ENCODE peak calls at places on chromosomes 3 and 15, in six cellular contexts. One of them, this sample, is unnamed.

GRCh38 chr15:60757273-60757672 is 278.3 kb upstream of the ICE2 start:
- DNase-seq in pancreas: no peak
- DNase-seq in lung: no peak
- DNase-seq in A549: no peak
- DNase-seq in ovary: no peak
- DNase-seq in left lung: no peak
- DNase-seq in this sample: no peak

GRCh38 chr3:18351823-18352744 is 73.1 kb downstream of the SATB1 start:
- DNase-seq in left lung: peak; percentile 61
- DNase-seq in pancreas: peak; percentile 57
- DNase-seq in lung: no peak
- DNase-seq in ovary: no peak
- DNase-seq in A549: no peak
- DNase-seq in this sample: peak; percentile 65

GRCh38 chr3:25120666-25121065 is 307.4 kb upstream of the RARB start:
- DNase-seq in A549: peak; percentile 1
- DNase-seq in left lung: no peak
- DNase-seq in lung: no peak
- DNase-seq in ovary: no peak
- DNase-seq in pancreas: no peak
- DNase-seq in this sample: no peak

GRCh38 chr15:50210462-50211264 is 28.7 kb downstream of the SLC27A2 start:
- DNase-seq in ovary: no peak
- DNase-seq in pancreas: no peak
- DNase-seq in left lung: no peak
- DNase-seq in A549: peak; percentile 56
- DNase-seq in lung: no peak
- DNase-seq in this sample: no peak

GRCh38 chr3:8888296-8888915 is 74.9 kb downstream of the RAD18 start:
- DNase-seq in A549: no peak
- DNase-seq in pancreas: no peak
- DNase-seq in left lung: no peak
- DNase-seq in ovary: no peak
- DNase-seq in lung: no peak
- DNase-seq in this sample: no peak

GRCh38 chr3:62982795-62983455 is 107.7 kb upstream of the CADPS start:
- DNase-seq in A549: no peak
- DNase-seq in lung: no peak
- DNase-seq in left lung: no peak
- DNase-seq in ovary: no peak
- DNase-seq in pancreas: no peak
- DNase-seq in this sample: no peak

GRCh38 chr3:138726966-138727365 is 107.8 kb downstream of the PIK3CB start:
- DNase-seq in A549: no peak
- DNase-seq in ovary: no peak
- DNase-seq in pancreas: no peak
- DNase-seq in lung: no peak
- DNase-seq in left lung: no peak
- DNase-seq in this sample: no peak

GRCh38 chr3:46102780-46103130 is 75.5 kb upstream of the XCR1 start:
- DNase-seq in lung: no peak
- DNase-seq in A549: no peak
- DNase-seq in ovary: no peak
- DNase-seq in pancreas: no peak
- DNase-seq in left lung: no peak
- DNase-seq in this sample: no peak

GRCh38 chr3:52694528-52695189 is 8.8 kb downstream of the GNL3 start:
- DNase-seq in A549: no peak
- DNase-seq in ovary: no peak
- DNase-seq in left lung: no peak
- DNase-seq in lung: no peak
- DNase-seq in pancreas: no peak
- DNase-seq in this sample: no peak

GRCh38 chr3:140341817-140342403 is 336.0 kb upstream of the TRIM42 start:
- DNase-seq in left lung: no peak
- DNase-seq in lung: no peak
- DNase-seq in pancreas: no peak
- DNase-seq in ovary: no peak
- DNase-seq in A549: no peak
- DNase-seq in this sample: no peak

GRCh38 chr3:75983609-75984290 is 198.4 kb upstream of the ZNF717 start:
- DNase-seq in A549: no peak
- DNase-seq in pancreas: no peak
- DNase-seq in left lung: no peak
- DNase-seq in lung: no peak
- DNase-seq in ovary: no peak
- DNase-seq in this sample: no peak

GRCh38 chr3:161673845-161674244 is 177.2 kb downstream of the OTOL1 start:
- DNase-seq in A549: no peak
- DNase-seq in lung: no peak
- DNase-seq in ovary: no peak
- DNase-seq in left lung: no peak
- DNase-seq in pancreas: no peak
- DNase-seq in this sample: no peak

GRCh38 chr3:134462236-134463059 is 23.3 kb downstream of the ANAPC13 start:
- DNase-seq in pancreas: no peak
- DNase-seq in lung: no peak
- DNase-seq in left lung: no peak
- DNase-seq in A549: no peak
- DNase-seq in ovary: no peak
- DNase-seq in this sample: no peak

GRCh38 chr3:149534671-149535394 is 60.3 kb downstream of the TM4SF4 start:
- DNase-seq in pancreas: no peak
- DNase-seq in left lung: no peak
- DNase-seq in ovary: peak; percentile 30
- DNase-seq in A549: peak; percentile 86
- DNase-seq in lung: peak; percentile 51
- DNase-seq in this sample: no peak

GRCh38 chr3:64664397-64664796 is 23.4 kb downstream of the ADAMTS9 start:
- DNase-seq in left lung: no peak
- DNase-seq in pancreas: no peak
- DNase-seq in ovary: no peak
- DNase-seq in lung: no peak
- DNase-seq in A549: no peak
- DNase-seq in this sample: no peak

GRCh38 chr3:50655009-50655830 is 19.5 kb upstream of the DOCK3 start:
- DNase-seq in lung: no peak
- DNase-seq in ovary: no peak
- DNase-seq in left lung: no peak
- DNase-seq in A549: no peak
- DNase-seq in pancreas: no peak
- DNase-seq in this sample: peak; percentile 38

GRCh38 chr3:75294124-75294523 is 370.0 kb upstream of the FRG2C start:
- DNase-seq in lung: peak; percentile 40
- DNase-seq in left lung: peak; percentile 45
- DNase-seq in ovary: peak; percentile 45
- DNase-seq in A549: peak; percentile 10
- DNase-seq in pancreas: peak; percentile 54
- DNase-seq in this sample: peak; percentile 30

GRCh38 chr15:43093026-43093425 is 12.8 kb downstream of the UBR1 start:
- DNase-seq in ovary: no peak
- DNase-seq in A549: no peak
- DNase-seq in pancreas: no peak
- DNase-seq in left lung: no peak
- DNase-seq in lung: no peak
- DNase-seq in this sample: no peak

GRCh38 chr15:39285066-39285465 is 295.8 kb upstream of the THBS1 start:
- DNase-seq in left lung: no peak
- DNase-seq in pancreas: no peak
- DNase-seq in ovary: no peak
- DNase-seq in A549: no peak
- DNase-seq in lung: no peak
- DNase-seq in this sample: no peak

GRCh38 chr15:86329311-86330013 is 249.8 kb downstream of the AGBL1 start:
- DNase-seq in lung: no peak
- DNase-seq in A549: no peak
- DNase-seq in ovary: no peak
- DNase-seq in pancreas: no peak
- DNase-seq in left lung: no peak
- DNase-seq in this sample: no peak

GRCh38 chr3:106168941-106169340 is 300.1 kb upstream of the CBLB start:
- DNase-seq in left lung: no peak
- DNase-seq in lung: no peak
- DNase-seq in A549: no peak
- DNase-seq in ovary: no peak
- DNase-seq in pancreas: no peak
- DNase-seq in this sample: no peak

GRCh38 chr3:130354430-130354829 is 9.0 kb downstream of the COL6A5 start:
- DNase-seq in pancreas: no peak
- DNase-seq in A549: no peak
- DNase-seq in lung: no peak
- DNase-seq in left lung: no peak
- DNase-seq in ovary: no peak
- DNase-seq in this sample: no peak

GRCh38 chr3:14320221-14320620 is 82.2 kb upstream of the SLC6A6 start:
- DNase-seq in lung: no peak
- DNase-seq in ovary: peak; percentile 9
- DNase-seq in A549: no peak
- DNase-seq in left lung: no peak
- DNase-seq in pancreas: no peak
- DNase-seq in this sample: no peak

GRCh38 chr3:14324224-14324944 is 78.0 kb upstream of the SLC6A6 start:
- DNase-seq in lung: no peak
- DNase-seq in A549: no peak
- DNase-seq in left lung: no peak
- DNase-seq in pancreas: no peak
- DNase-seq in ovary: peak; percentile 4
- DNase-seq in this sample: peak; percentile 68

GRCh38 chr3:14323401-14324223 is 78.8 kb upstream of the SLC6A6 start:
- DNase-seq in left lung: no peak
- DNase-seq in ovary: peak; percentile 3
- DNase-seq in A549: no peak
- DNase-seq in lung: no peak
- DNase-seq in pancreas: no peak
- DNase-seq in this sample: no peak

GRCh38 chr3:14322001-14322400 is 80.4 kb upstream of the SLC6A6 start:
- DNase-seq in A549: no peak
- DNase-seq in lung: no peak
- DNase-seq in pancreas: no peak
- DNase-seq in ovary: no peak
- DNase-seq in left lung: no peak
- DNase-seq in this sample: no peak

DNA sequence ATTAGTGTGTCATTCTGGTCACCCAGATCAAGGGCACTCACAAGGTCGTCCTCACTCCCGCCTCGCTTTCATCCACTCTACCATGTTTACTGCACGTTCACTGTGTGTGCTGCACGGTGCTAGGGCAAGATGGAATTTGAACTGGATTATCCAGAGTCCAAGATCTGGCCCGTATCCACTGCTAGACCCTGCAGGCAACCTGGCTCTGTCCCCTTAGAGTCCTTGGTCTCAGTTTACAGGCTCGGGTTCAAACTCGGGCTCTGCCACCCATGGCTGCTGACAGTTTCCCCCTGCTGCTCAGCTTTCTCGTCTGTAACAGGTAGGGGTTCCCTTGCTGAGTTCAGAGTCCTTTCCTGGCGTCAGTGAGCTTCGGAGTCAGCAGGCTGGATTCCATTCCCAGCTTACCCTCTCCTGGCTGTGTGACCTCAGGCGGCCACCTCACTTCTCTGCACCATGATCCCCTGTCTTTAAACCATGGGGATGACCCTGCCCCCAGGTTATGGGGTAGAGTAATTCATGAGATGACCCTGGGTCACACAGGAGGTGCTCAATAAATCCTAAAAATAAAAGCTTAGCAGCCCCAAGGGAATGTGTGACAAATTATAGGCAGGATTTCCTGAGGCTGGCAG is 79.6 kb upstream of the SLC6A6 start:
- DNase-seq in ovary: peak; percentile 6
- DNase-seq in A549: no peak
- DNase-seq in left lung: no peak
- DNase-seq in pancreas: no peak
- DNase-seq in lung: no peak
- DNase-seq in this sample: peak; percentile 15
- H3K4me3 ChIP-seq in ovary: no peak overlapping the region
- H3K4me3 ChIP-seq in A549: no peak overlapping the region
- H3K4me3 ChIP-seq in left lung: no peak overlapping the region
- H3K4me3 ChIP-seq in pancreas: no peak overlapping the region
- H3K4me3 ChIP-seq in lung: no peak overlapping the region
- H3K4me3 ChIP-seq in this sample: no peak overlapping the region

DNA sequence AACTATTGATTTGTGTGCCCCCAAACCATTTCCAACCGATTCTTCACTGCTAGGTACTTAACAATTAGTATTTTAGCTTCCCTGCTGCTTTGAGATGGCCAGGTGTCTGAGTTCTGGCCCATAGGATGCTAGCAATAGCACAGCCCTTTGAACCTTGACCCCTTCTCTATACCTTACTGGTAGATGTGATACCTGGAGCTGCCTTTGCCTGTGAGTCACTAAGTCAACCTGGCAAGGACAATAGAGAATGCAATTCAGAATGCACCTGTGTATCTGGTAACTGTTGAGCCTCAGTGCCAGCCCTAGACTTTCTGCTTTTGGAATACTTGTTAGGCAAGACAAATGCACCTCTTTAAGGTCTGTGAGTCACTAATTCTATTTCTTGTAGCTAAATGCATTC is 467.4 kb downstream of the GRM7 start:
- DNase-seq in lung: no peak
- DNase-seq in pancreas: no peak
- DNase-seq in left lung: no peak
- DNase-seq in A549: no peak
- DNase-seq in ovary: no peak
- DNase-seq in this sample: no peak
- H3K9me3 ChIP-seq in lung: no peaks in the 10 kb centered on the region
- H3K9me3 ChIP-seq in pancreas: no peaks in the 10 kb centered on the region
- H3K9me3 ChIP-seq in left lung: peaks cover 3% of the 10 kb centered on the region
- H3K9me3 ChIP-seq in A549: no peaks in the 10 kb centered on the region
- H3K9me3 ChIP-seq in ovary: no peaks in the 10 kb centered on the region
- H3K9me3 ChIP-seq in this sample: no peaks in the 10 kb centered on the region

GRCh38 chr3:10292505-10293419 is at the start of gene GHRL:
- DNase-seq in lung: no peak
- DNase-seq in left lung: no peak
- DNase-seq in ovary: no peak
- DNase-seq in A549: no peak
- DNase-seq in pancreas: no peak
- DNase-seq in this sample: no peak
- H3K4me1 ChIP-seq in lung: no peaks in the 10 kb centered on the region
- H3K4me1 ChIP-seq in left lung: no peaks in the 10 kb centered on the region
- H3K4me1 ChIP-seq in ovary: no peaks in the 10 kb centered on the region
- H3K4me1 ChIP-seq in A549: no peaks in the 10 kb centered on the region
- H3K4me1 ChIP-seq in pancreas: peaks cover 8% of the 10 kb centered on the region
- H3K4me1 ChIP-seq in this sample: no peaks in the 10 kb centered on the region

DNA sequence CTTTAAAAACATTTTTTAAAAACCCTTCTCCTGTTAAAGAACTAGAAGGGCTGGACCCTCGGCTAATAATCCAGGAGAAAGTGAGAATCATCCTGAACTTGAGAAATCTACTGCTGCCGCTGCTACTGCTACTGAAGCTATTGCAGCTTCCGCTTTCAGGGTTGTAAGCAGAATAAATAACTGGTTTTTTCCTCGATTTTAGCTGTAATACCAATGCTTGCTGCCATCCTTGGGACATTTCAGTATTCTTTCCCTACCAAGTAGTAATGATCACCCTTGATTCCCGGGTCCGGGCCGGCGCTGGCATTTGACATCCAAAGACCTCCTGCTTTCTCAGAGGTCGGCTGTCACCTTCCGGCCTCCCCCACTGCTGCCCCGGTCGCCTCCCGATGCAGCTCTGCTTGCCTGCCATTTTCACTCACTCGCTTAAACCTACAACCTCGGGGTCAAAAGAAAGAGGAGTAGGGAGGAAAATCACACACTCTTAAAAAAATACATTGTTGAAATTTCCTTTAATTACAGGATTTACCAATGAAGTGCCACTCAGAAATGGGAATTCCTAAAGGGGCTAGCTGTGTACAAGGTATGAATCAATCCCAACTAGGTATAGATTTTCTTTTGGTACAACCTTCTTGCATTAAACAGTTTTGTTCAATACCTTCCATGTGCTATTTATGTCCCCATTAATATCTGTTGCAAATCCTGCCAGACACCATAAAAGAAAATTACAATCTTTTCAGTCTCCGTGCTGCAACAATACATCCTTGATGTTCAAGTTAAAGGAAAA is 715 bp upstream of the MECOM start:
- DNase-seq in pancreas: peak; percentile 36
- DNase-seq in lung: no peak
- DNase-seq in ovary: no peak
- DNase-seq in A549: no peak
- DNase-seq in left lung: peak; percentile 82
- DNase-seq in this sample: no peak
- H3K4me3 ChIP-seq in pancreas: peak overlapping the region; percentile 22
- H3K4me3 ChIP-seq in lung: no peak overlapping the region
- H3K4me3 ChIP-seq in ovary: peak overlapping the region; percentile 42
- H3K4me3 ChIP-seq in A549: peak overlapping the region; percentile 66
- H3K4me3 ChIP-seq in left lung: peak overlapping the region; percentile 60
- H3K4me3 ChIP-seq in this sample: peak overlapping the region; percentile 62